ENCODE peak calls at places on chromosomes 2 and 18, in eight cellular contexts. E is OCI-LY7, N is GM23248, G is neuronal stem cell, W is SK-N-SH, S is IMR-90, T is fibroblast of lung, M is PC-9. I is an unnamed sample. For H3K4me1, the result is how much of the 10 kb centered on the place peaks cover.

GRCh38 chr2:107735206-107735605 is 91.5 kb upstream of the RGPD4 start:
- DNase-seq in E (no peak), N (no peak), G (no peak), W (no peak), S (no peak), T (no peak), M (no peak), I (no peak)

GRCh38 chr2:127631997-127632581 is 13.9 kb upstream of the GPR17 start:
- DNase-seq in E (no peak), N (no peak), G (no peak), W (no peak), S (no peak), T (no peak), M (no peak), I (no peak)

GRCh38 chr18:45270289-45270771 is 344.9 kb upstream of the SLC14A2 start:
- DNase-seq in E (no peak), N (peak), G (no peak), W (no peak), S (no peak), T (no peak), M (no peak), I (no peak)

GRCh38 chr2:55026202-55026601 is 24.0 kb downstream of the RTN4 start:
- DNase-seq in E (peak), N (peak), G (no peak), W (no peak), S (peak), T (peak), M (no peak), I (no peak)

GRCh38 chr2:113114224-113114945 is 13.0 kb upstream of the IL1RN start:
- DNase-seq in E (no peak), N (no peak), G (no peak), W (no peak), S (no peak), T (no peak), M (no peak), I (no peak)

GRCh38 chr2:237758165-237758564 is 40.4 kb upstream of the RBM44 start:
- DNase-seq in E (no peak), N (no peak), G (no peak), W (no peak), S (no peak), T (no peak), M (no peak), I (no peak)

GRCh38 chr2:74743778-74744177 is 89.7 kb downstream of the SEMA4F start:
- DNase-seq in E (no peak), N (no peak), G (no peak), W (no peak), S (no peak), T (no peak), M (no peak), I (no peak)

GRCh38 chr2:235577404-235578330 is 83.8 kb downstream of the AGAP1 start:
- DNase-seq in E (no peak), N (peak), G (peak), W (no peak), S (peak), T (peak), M (no peak), I (no peak)

GRCh38 chr2:39304200-39304599 is 60.4 kb upstream of the CDKL4 start:
- DNase-seq in E (no peak), N (peak), G (no peak), W (no peak), S (no peak), T (no peak), M (no peak), I (no peak)

GRCh38 chr2:218286570-218287459 is 5.5 kb downstream of the TMBIM1 start:
- DNase-seq in E (peak), N (peak), G (peak), W (peak), S (peak), T (peak), M (peak), I (peak)

GRCh38 chr2:98773907-98774306 is 43.0 kb upstream of the MGAT4A start:
- DNase-seq in E (no peak), N (no peak), G (no peak), W (no peak), S (no peak), T (no peak), M (no peak), I (peak)

GRCh38 chr2:47520302-47520630 is 117.3 kb downstream of the MSH2 start:
- DNase-seq in E (peak), N (no peak), G (no peak), W (peak), S (no peak), T (no peak), M (no peak), I (no peak)
- H3K4me3 ChIP-seq in E (peak), N (peak), G (no peak), W (peak), S (no peak), T (peak), M (no peak), I (peak)

DNA sequence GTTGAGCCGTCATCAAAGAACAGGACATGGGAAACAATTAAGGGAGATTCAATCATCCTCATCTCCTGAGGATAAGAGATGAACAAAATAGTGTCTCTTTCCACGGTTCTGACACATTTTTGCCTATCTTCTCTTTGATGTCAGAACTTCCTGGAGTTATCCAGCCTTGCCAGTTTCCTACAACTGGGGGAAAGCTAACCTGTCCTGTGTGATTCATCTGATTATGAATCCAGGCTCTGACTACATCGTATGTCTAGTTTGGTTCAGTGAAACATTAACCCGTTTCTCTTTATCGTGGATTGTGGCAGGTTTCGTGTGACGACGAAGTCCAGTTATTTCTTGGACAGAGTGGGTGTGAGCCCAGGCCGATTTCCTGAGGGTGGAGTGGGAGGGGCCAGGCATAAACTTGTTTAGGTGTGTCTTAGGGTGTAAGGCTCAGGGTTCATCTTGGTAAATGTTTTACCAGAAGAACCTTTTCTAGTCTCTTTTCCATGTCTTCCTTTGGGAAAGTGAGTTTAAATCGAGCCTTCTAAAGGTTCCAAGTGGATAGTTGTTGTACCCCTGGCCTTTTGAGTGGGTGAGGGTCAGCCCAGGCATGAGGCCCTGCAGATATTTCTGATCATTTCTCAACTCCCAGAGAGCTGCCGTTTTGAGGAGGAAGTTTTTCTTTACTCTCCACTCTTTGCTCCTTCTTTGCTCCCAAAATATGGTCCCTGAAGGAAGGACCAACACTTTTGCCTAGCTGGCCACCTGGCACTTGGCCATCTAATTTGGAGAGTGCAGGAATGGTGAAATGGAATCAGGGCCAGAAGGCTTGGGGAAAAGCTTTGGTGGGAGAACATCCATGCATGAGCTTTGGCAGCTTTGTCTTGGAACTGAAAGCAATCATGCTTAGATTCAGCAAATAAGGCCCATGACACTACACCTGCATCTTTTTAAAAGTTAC is 50.4 kb upstream of the FZD5 start:
- DNase-seq in E (no peak), N (no peak), G (no peak), W (no peak), S (no peak), T (no peak), M (no peak), I (no peak)
- H2AFZ ChIP-seq in E (no peak), N (no peak), G (no peak), W (no peak), S (no peak), T (no peak), M (no peak), I (peak)

GRCh38 chr2:233387225-233387624 is 32.9 kb downstream of the DGKD start:
- DNase-seq in E (no peak), N (no peak), G (no peak), W (no peak), S (no peak), T (peak), M (no peak), I (no peak)

GRCh38 chr2:233389601-233390125 is 35.4 kb downstream of the DGKD start:
- DNase-seq in E (no peak), N (no peak), G (no peak), W (no peak), S (no peak), T (no peak), M (no peak), I (no peak)

GRCh38 chr2:233385489-233386044 is 31.3 kb downstream of the DGKD start:
- DNase-seq in E (peak), N (no peak), G (no peak), W (no peak), S (no peak), T (peak), M (no peak), I (no peak)

GRCh38 chr2:233386382-233387041 is 32.2 kb downstream of the DGKD start:
- DNase-seq in E (no peak), N (peak), G (no peak), W (no peak), S (peak), T (peak), M (no peak), I (no peak)

GRCh38 chr2:233387667-233388528 is 33.6 kb downstream of the DGKD start:
- DNase-seq in E (no peak), N (peak), G (no peak), W (peak), S (peak), T (peak), M (no peak), I (no peak)
- H3K4me1 ChIP-seq in E (under half), N (under half), G (under half), W (under half), S (under half), T (under half), M (under half), I (under half)

GRCh38 chr2:163405298-163405697 is 330.5 kb downstream of the FIGN start:
- DNase-seq in E (peak), N (no peak), G (no peak), W (no peak), S (no peak), T (no peak), M (no peak), I (no peak)
- H3K4me3 ChIP-seq in E (no peak), N (no peak), G (no peak), W (no peak), S (no peak), T (no peak), M (no peak), I (no peak)

GRCh38 chr2:24337958-24338357 is 22.4 kb downstream of the ITSN2 start:
- DNase-seq in E (no peak), N (no peak), G (no peak), W (no peak), S (no peak), T (no peak), M (no peak), I (peak)

GRCh38 chr2:24330161-24330560 is 30.2 kb downstream of the ITSN2 start:
- DNase-seq in E (no peak), N (no peak), G (no peak), W (no peak), S (no peak), T (no peak), M (no peak), I (no peak)

GRCh38 chr2:24329700-24330099 is 30.6 kb downstream of the ITSN2 start:
- DNase-seq in E (peak), N (no peak), G (no peak), W (no peak), S (no peak), T (no peak), M (no peak), I (no peak)

GRCh38 chr2:24334245-24334633 is 26.1 kb downstream of the ITSN2 start:
- DNase-seq in E (no peak), N (no peak), G (no peak), W (no peak), S (peak), T (peak), M (peak), I (no peak)

DNA sequence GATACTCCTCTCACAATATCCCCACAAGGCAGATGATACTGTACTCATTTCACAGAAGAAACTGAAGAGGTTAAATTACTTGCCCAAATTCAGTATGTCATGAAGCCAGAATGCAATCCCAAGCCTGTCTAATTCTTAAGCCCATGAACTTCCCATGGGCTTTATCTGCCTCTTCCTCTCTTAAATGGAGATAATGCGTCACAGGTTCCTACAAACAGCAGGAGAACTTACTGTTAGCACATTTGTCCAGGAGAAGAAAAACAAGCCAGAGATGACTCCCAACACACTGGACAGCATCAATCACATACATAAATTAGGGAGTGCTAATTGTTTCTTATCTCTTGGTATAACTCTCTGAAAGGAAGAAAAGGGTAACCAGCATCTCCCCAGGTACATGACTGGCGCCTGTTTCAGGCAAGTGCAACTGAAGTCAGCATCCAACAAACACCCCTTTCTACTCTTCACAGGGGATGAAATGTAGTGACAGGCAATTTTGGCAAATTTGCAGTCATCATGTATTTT is 27.3 kb downstream of the ITSN2 start:
- DNase-seq in E (no peak), N (no peak), G (no peak), W (no peak), S (no peak), T (no peak), M (no peak), I (no peak)
- H2AFZ ChIP-seq in E (no peak), N (no peak), G (no peak), W (no peak), S (no peak), T (no peak), M (no peak), I (no peak)

DNA sequence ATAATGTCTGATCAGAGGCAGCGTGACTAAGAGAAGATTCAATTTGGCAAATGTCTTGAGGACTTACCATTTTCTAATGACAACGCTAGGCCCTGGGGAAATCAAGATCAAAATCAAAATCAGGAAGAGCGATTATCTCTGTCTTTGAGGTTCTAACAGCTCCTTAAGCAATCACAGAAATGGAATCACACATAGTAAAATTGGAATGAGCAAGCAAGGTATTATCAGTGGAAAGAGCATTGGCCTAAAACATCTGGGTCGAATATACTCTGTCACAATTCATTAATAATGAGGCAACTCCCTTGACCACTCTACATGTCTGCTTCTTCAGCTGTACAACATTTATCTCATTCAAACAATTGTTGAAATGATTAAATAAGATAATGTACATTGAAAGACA is 8.5 kb upstream of the SERPINB2 start:
- DNase-seq in E (no peak), N (no peak), G (no peak), W (no peak), S (no peak), T (no peak), M (no peak), I (no peak)
- H3K4me1 ChIP-seq in E (under half), N (under half), G (under half), W (under half), S (under half), T (under half), M (under half), I (under half)

DNA sequence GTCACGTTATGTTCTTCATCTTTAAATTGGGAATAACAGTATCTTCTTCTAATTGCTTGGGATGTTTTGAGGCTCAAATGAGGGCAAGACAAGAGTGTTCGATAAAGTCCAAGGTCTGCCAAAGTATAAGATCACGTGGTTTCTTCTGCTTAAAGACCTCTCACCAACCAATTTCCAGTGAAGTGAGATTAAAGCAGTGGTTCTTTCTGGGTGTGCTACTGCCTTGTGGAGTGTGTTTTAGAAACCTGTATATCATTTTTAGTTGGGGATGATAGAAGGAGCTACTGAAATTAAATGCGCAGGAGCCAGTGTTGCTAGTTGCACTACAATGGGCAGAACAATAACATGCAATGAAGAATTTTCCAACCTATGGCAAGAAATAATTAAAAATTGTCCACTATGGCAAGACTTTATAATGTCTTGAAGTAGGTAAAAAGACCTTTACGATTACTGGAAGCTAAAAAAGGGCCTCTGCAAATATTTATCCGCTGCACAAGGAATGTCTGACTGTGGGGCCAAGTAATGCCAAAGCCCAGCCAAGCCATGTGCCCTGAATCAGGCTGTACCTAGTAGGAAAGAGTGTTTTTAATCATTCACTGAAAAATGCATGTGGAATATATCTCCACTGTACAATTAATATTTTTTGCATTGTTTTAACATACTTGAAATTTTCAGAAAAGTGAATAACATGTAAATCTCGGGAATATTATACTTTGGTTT is 244.5 kb upstream of the REG3G start:
- DNase-seq in E (no peak), N (no peak), G (no peak), W (no peak), S (no peak), T (no peak), M (no peak), I (no peak)
- H3K4me3 ChIP-seq in E (no peak), N (no peak), G (no peak), W (no peak), S (no peak), T (no peak), M (no peak), I (no peak)

DNA sequence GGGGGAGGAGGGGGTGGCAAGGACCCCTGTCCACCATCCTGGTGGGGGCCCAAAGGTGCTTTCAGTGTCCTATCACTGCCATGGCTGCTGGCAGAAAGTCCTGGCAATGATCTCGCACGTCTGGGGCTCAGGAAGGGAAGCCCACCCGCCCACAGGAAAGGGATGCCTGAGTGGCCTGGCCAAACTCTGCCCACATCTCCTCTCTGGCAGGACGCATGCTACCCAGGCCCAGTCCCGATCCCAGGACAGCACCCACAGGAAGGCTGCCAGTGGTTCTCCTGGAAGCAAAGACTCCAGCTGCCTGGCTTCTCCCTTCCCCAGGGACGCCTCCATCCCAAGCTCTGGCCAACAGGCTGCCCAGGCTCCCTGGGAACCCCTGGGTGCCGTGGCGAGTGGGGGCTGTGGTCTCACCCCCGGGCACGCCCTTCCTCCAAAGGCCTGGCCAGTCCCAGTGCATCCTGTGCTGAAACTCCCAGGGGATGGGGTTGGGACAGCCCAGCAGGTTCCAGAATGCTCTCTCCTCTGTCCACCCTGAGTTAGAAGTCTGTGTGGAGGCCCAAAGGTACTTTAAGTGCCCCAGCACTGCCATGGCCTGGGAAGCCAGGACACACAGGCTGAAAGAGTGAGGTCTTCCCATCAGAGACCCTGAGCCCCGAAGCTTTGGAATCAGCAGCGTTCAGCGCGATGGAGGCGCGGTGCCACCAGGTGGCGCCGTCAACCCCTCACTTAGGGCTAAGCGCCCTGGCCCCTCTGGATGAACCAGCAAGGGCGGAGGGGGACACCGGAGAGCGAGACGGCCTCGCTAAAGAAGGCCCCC is 29.8 kb upstream of the TAF1B start:
- DNase-seq in E (peak), N (peak), G (peak), W (peak), S (peak), T (peak), M (peak), I (peak)
- H2AFZ ChIP-seq in E (no peak), N (peak), G (peak), W (no peak), S (peak), T (peak), M (peak), I (peak)

DNA sequence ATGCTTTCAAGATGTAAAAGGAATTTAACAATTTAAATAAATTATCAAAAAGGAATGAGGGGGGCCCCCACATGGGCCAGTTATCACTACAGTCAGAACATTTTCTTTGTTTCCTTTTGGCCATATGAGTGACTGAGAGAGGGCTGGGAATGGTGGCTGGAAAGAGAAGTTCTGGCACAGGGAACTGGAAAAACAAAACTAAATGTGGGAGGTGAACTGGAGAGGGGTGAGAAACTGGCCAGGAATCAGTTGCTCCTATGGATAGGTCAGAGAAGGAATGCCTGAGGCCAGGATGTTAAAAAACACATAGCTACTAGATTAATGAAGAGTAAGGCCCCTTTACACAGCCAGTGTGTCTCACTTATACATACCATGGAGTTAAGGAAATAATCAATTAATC is 121.0 kb downstream of the RBMS1 start:
- DNase-seq in E (no peak), N (peak), G (no peak), W (no peak), S (peak), T (peak), M (no peak), I (no peak)
- H3K4me1 ChIP-seq in E (under half), N (half or more), G (under half), W (half or more), S (under half), T (under half), M (under half), I (half or more)